ENCODE peak calls at places on chromosomes 2 and 18, in five cellular contexts. One of them, this sample, is unnamed.

GRCh38 chr18:45526120-45526841 is 89.0 kb upstream of the SLC14A2 start:
- DNase-seq in lower lobe of right lung: no peak
- DNase-seq in cardiac muscle cell: no peak
- DNase-seq in uterus: peak; percentile 28
- DNase-seq in astrocyte: peak; percentile 71
- DNase-seq in this sample: no peak

GRCh38 chr2:111898703-111899514 is 502 bp downstream of the MERTK start:
- DNase-seq in astrocyte: no peak
- DNase-seq in uterus: no peak
- DNase-seq in lower lobe of right lung: peak; percentile 68
- DNase-seq in cardiac muscle cell: peak; percentile 69
- DNase-seq in this sample: peak; percentile 44

GRCh38 chr18:79011300-79011870 is 31.8 kb downstream of the SALL3 start:
- DNase-seq in lower lobe of right lung: no peak
- DNase-seq in astrocyte: no peak
- DNase-seq in uterus: no peak
- DNase-seq in cardiac muscle cell: no peak
- DNase-seq in this sample: no peak

GRCh38 chr2:98518106-98518505 is 73.4 kb downstream of the INPP4A start:
- DNase-seq in uterus: no peak
- DNase-seq in lower lobe of right lung: no peak
- DNase-seq in astrocyte: no peak
- DNase-seq in cardiac muscle cell: no peak
- DNase-seq in this sample: peak; percentile 26

GRCh38 chr2:23824777-23825212 is 102.1 kb downstream of the ATAD2B start:
- DNase-seq in lower lobe of right lung: no peak
- DNase-seq in uterus: no peak
- DNase-seq in astrocyte: peak; percentile 15
- DNase-seq in cardiac muscle cell: peak; percentile 57
- DNase-seq in this sample: no peak

GRCh38 chr18:79459946-79460345 is 64.2 kb downstream of the NFATC1 start:
- DNase-seq in lower lobe of right lung: no peak
- DNase-seq in cardiac muscle cell: no peak
- DNase-seq in uterus: no peak
- DNase-seq in astrocyte: no peak
- DNase-seq in this sample: no peak

GRCh38 chr2:70514612-70515055 is 39.0 kb downstream of the TGFA start:
- DNase-seq in cardiac muscle cell: peak; percentile 41
- DNase-seq in astrocyte: no peak
- DNase-seq in uterus: no peak
- DNase-seq in lower lobe of right lung: peak; percentile 89
- DNase-seq in this sample: no peak

GRCh38 chr2:159711562-159712193 is 628 bp upstream of the MARCHF7 start:
- DNase-seq in cardiac muscle cell: no peak
- DNase-seq in lower lobe of right lung: no peak
- DNase-seq in astrocyte: peak; percentile 66
- DNase-seq in uterus: no peak
- DNase-seq in this sample: no peak

GRCh38 chr2:105056245-105056644 is 18.4 kb downstream of the MRPS9 start:
- DNase-seq in uterus: no peak
- DNase-seq in cardiac muscle cell: no peak
- DNase-seq in lower lobe of right lung: no peak
- DNase-seq in astrocyte: no peak
- DNase-seq in this sample: no peak

GRCh38 chr2:145597011-145597410 is 1077.1 kb upstream of the ZEB2 start:
- DNase-seq in uterus: no peak
- DNase-seq in astrocyte: peak; percentile 20
- DNase-seq in cardiac muscle cell: no peak
- DNase-seq in lower lobe of right lung: no peak
- DNase-seq in this sample: no peak

GRCh38 chr2:48272199-48272598 is 257.8 kb upstream of the STON1 start:
- DNase-seq in lower lobe of right lung: no peak
- DNase-seq in astrocyte: no peak
- DNase-seq in uterus: no peak
- DNase-seq in cardiac muscle cell: no peak
- DNase-seq in this sample: no peak

GRCh38 chr2:226652388-226652787 is 147.2 kb downstream of the IRS1 start:
- DNase-seq in cardiac muscle cell: no peak
- DNase-seq in uterus: no peak
- DNase-seq in astrocyte: peak; percentile 99
- DNase-seq in lower lobe of right lung: no peak
- DNase-seq in this sample: no peak
- H3K4me1 ChIP-seq in cardiac muscle cell: peaks cover 14% of the 10 kb centered on the region
- H3K4me1 ChIP-seq in uterus: peaks cover 4% of the 10 kb centered on the region
- H3K4me1 ChIP-seq in astrocyte: peaks cover 51% of the 10 kb centered on the region
- H3K4me1 ChIP-seq in lower lobe of right lung: peaks cover 26% of the 10 kb centered on the region
- H3K4me1 ChIP-seq in this sample: peaks cover 10% of the 10 kb centered on the region

DNA sequence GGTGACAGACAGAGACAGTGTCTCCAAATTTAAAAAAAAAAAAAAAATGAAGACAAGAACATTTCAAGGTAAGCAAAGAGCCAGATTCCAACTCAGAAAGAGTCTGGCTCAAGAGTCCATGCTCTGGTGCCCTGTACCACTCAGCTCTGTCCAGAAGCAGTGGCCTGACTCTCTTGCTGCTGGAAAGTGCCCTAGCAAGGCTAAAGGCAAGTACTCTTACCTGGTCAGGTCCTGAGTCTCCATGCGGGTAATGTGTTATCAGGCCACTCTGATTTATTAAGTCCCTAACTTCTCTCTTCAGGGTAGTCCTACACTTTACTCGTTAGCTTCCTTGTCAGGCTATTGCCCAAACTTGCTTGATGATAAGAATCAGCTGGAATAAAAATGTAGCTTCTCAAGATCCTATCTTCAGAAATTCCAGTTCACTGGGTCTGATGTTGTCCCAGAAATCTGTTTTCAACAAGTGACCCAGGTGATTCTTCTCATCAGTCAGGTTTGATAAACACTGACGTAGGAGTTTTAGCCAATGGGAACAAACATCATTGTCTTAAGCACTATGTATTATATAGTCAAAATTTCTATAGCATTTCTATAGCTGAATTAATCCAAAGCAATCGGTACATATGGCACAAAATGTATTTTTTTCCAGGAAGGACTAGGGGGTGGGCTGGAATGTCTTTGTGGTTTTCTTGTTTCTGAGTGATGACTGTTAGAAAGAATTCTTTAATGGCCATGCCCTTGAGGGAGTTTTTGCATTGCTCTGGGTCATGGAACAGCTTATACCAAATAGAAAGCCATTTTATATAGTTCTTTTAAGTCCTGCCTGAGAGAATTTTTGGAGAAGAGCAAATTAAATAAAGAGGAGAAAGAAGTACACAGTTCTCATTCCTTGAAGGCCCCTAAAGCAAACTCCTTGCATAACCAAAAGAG is 139.9 kb upstream of the DNMT3A start:
- DNase-seq in lower lobe of right lung: no peak
- DNase-seq in astrocyte: peak; percentile 55
- DNase-seq in cardiac muscle cell: no peak
- DNase-seq in uterus: no peak
- DNase-seq in this sample: no peak
- H3K27ac ChIP-seq in lower lobe of right lung: no peak overlapping the region
- H3K27ac ChIP-seq in astrocyte: no peak overlapping the region
- H3K27ac ChIP-seq in cardiac muscle cell: no peak overlapping the region
- H3K27ac ChIP-seq in uterus: no peak overlapping the region
- H3K27ac ChIP-seq in this sample: no peak overlapping the region

DNA sequence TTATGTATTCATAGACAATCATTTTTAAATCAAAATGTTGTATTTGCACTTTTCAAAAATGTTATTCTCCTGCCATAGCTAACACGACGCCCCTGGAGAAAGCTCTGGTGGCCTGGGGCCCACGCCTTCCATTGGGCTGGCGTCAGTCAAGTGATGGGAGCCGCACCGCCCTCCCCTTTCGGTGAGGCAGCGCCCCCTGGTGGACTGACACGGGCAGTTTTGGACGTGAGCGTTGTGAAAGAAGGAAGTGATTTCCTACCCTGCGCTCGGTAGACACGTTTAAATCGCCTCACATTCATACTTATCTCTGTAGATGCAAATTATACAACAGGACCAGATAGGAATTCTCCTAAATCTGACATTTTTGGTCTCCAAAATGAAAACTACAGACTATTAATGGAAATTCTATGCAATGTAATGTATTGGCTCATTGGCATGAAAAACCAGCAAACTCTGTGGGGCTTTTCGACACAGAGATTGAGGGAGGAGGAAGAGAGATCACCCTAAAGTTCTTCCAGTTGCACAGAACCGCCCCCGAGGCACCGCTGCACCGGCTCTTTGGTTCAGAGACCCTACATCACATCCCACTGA is 326.2 kb upstream of the SOX11 start:
- DNase-seq in cardiac muscle cell: peak; percentile 86
- DNase-seq in astrocyte: peak; percentile 16
- DNase-seq in uterus: no peak
- DNase-seq in lower lobe of right lung: peak; percentile 74
- DNase-seq in this sample: peak; percentile 85
- TF ChIP-seq CTCF in cardiac muscle cell: peak; percentile 7
- TF ChIP-seq CTCF in astrocyte: peak; percentile 78
- TF ChIP-seq CTCF in uterus: no peak
- TF ChIP-seq CTCF in lower lobe of right lung: peak; percentile 82
- TF ChIP-seq CTCF in this sample: peak; percentile 79

DNA sequence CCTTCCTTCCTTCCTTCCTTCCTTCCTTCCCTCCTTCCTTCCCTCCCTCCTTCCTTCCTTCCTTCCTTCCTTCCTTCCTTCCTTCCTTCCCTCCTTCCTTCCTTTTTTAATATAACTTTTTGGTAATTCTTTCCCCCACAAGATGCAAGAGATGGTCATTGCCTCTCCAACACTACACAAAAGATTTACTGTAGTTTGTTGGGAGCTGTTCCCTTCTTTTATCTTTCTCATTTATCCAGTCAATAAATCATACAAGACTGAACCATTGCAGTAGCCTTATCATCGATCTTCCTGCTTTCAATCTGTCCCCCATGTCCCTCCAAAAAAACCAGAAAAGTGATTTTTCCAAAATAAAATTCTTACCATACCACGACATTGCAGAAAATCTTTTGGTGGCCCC is 8.2 kb downstream of the APCDD1 start:
- DNase-seq in uterus: no peak
- DNase-seq in astrocyte: no peak
- DNase-seq in lower lobe of right lung: no peak
- DNase-seq in cardiac muscle cell: no peak
- DNase-seq in this sample: no peak
- H3K4me1 ChIP-seq in uterus: no peaks in the 10 kb centered on the region
- H3K4me1 ChIP-seq in astrocyte: no peaks in the 10 kb centered on the region
- H3K4me1 ChIP-seq in lower lobe of right lung: no peaks in the 10 kb centered on the region
- H3K4me1 ChIP-seq in cardiac muscle cell: peaks cover 14% of the 10 kb centered on the region
- H3K4me1 ChIP-seq in this sample: no peaks in the 10 kb centered on the region

GRCh38 chr2:9282128-9282527 is 75.5 kb downstream of the ASAP2 start:
- DNase-seq in uterus: no peak
- DNase-seq in astrocyte: no peak
- DNase-seq in cardiac muscle cell: no peak
- DNase-seq in lower lobe of right lung: no peak
- DNase-seq in this sample: no peak
- H3K27ac ChIP-seq in uterus: no peak overlapping the region
- H3K27ac ChIP-seq in astrocyte: no peak overlapping the region
- H3K27ac ChIP-seq in cardiac muscle cell: no peak overlapping the region
- H3K27ac ChIP-seq in lower lobe of right lung: no peak overlapping the region
- H3K27ac ChIP-seq in this sample: no peak overlapping the region

DNA sequence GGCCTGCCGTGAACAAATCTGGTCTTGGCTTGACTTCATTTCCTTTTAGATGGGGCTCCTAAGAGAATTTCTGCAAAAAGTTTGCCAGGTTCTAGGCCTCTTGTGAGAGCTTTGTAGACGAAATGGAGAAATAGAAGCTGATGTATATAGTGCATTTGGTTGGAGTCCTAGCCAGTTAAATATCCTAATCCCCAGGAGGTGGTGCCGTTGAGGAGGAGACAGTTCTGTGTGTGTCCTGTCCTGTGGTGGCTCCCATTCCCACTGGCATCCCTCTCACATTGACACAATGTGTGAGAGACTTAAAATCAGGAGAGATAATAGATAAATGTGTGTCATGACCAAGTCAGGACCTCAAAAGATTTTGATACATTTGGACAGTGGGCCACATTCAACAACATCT is 34.6 kb upstream of the DNER start:
- DNase-seq in uterus: no peak
- DNase-seq in lower lobe of right lung: no peak
- DNase-seq in astrocyte: no peak
- DNase-seq in cardiac muscle cell: no peak
- DNase-seq in this sample: no peak
- TF ChIP-seq CTCF in uterus: no peak
- TF ChIP-seq CTCF in lower lobe of right lung: no peak
- TF ChIP-seq CTCF in astrocyte: no peak
- TF ChIP-seq CTCF in cardiac muscle cell: no peak
- TF ChIP-seq CTCF in this sample: no peak

This sample was measured in testis.